ENCODE peak calls at places on chromosomes 11 and 22, in four cellular contexts. One of them, this sample, is unnamed.

GRCh38 chr11:28268925-28269324 is 160.7 kb downstream of the METTL15 start:
- DNase-seq in Kasumi-1: no peak
- DNase-seq in AG09309: no peak
- DNase-seq in GM04504: no peak
- DNase-seq in this sample: no peak

GRCh38 chr11:96307748-96308133 is 35.3 kb downstream of the MAML2 start:
- DNase-seq in Kasumi-1: no peak
- DNase-seq in AG09309: peak; percentile 83
- DNase-seq in GM04504: peak; percentile 77
- DNase-seq in this sample: no peak

GRCh38 chr11:116070555-116070954 is 566.3 kb upstream of the CADM1 start:
- DNase-seq in Kasumi-1: no peak
- DNase-seq in AG09309: no peak
- DNase-seq in GM04504: no peak
- DNase-seq in this sample: no peak

GRCh38 chr11:73159297-73159696 is 17.2 kb upstream of the FCHSD2 start:
- DNase-seq in Kasumi-1: no peak
- DNase-seq in AG09309: no peak
- DNase-seq in GM04504: no peak
- DNase-seq in this sample: no peak

GRCh38 chr22:30265851-30266444 is 703 bp downstream of the OSM start:
- DNase-seq in Kasumi-1: peak; percentile 80
- DNase-seq in AG09309: no peak
- DNase-seq in GM04504: no peak
- DNase-seq in this sample: peak; percentile 84

GRCh38 chr11:109939176-109939810 is 153.9 kb upstream of the ZC3H12C start:
- DNase-seq in Kasumi-1: peak; percentile 89
- DNase-seq in AG09309: peak; percentile 65
- DNase-seq in GM04504: peak; percentile 67
- DNase-seq in this sample: peak; percentile 53

GRCh38 chr11:118980191-118980881 is 8.8 kb downstream of the FOXR1 start:
- DNase-seq in Kasumi-1: no peak
- DNase-seq in AG09309: no peak
- DNase-seq in GM04504: no peak
- DNase-seq in this sample: no peak

GRCh38 chr11:126497581-126498109 is 142.2 kb downstream of the ST3GAL4 start:
- DNase-seq in Kasumi-1: no peak
- DNase-seq in AG09309: no peak
- DNase-seq in GM04504: no peak
- DNase-seq in this sample: no peak

GRCh38 chr11:120240866-120241265 is 926 bp downstream of the POU2F3 start:
- DNase-seq in Kasumi-1: no peak
- DNase-seq in AG09309: no peak
- DNase-seq in GM04504: no peak
- DNase-seq in this sample: no peak

GRCh38 chr11:59208956-59209355 is 3.8 kb downstream of the MPEG1 start:
- DNase-seq in Kasumi-1: no peak
- DNase-seq in AG09309: no peak
- DNase-seq in GM04504: no peak
- DNase-seq in this sample: peak; percentile 27

GRCh38 chr11:121961228-121961860 is 154.7 kb downstream of the BLID start:
- DNase-seq in Kasumi-1: no peak
- DNase-seq in AG09309: no peak
- DNase-seq in GM04504: no peak
- DNase-seq in this sample: no peak

GRCh38 chr11:78961186-78961782 is 386.6 kb upstream of the NARS2 start:
- DNase-seq in Kasumi-1: no peak
- DNase-seq in AG09309: no peak
- DNase-seq in GM04504: no peak
- DNase-seq in this sample: peak; percentile 9

GRCh38 chr11:46560300-46561025 is 33.4 kb downstream of the AMBRA1 start:
- DNase-seq in Kasumi-1: peak; percentile 60
- DNase-seq in AG09309: no peak
- DNase-seq in GM04504: no peak
- DNase-seq in this sample: peak; percentile 64

GRCh38 chr22:24445481-24446290 is 18.3 kb downstream of the ADORA2A start:
- DNase-seq in Kasumi-1: peak; percentile 14
- DNase-seq in AG09309: no peak
- DNase-seq in GM04504: no peak
- DNase-seq in this sample: no peak

GRCh38 chr11:46526489-46527215 is 67.2 kb downstream of the AMBRA1 start:
- DNase-seq in Kasumi-1: no peak
- DNase-seq in AG09309: no peak
- DNase-seq in GM04504: no peak
- DNase-seq in this sample: no peak

GRCh38 chr11:71519546-71519945 is 7.5 kb upstream of the KRTAP5-7 start:
- DNase-seq in Kasumi-1: no peak
- DNase-seq in AG09309: no peak
- DNase-seq in GM04504: no peak
- DNase-seq in this sample: no peak

GRCh38 chr11:122661182-122661945 is 5.8 kb downstream of the UBASH3B start:
- DNase-seq in Kasumi-1: no peak
- DNase-seq in AG09309: peak; percentile 62
- DNase-seq in GM04504: peak; percentile 60
- DNase-seq in this sample: no peak

GRCh38 chr22:17606472-17606871 is 22.1 kb downstream of the ATP6V1E1 start:
- DNase-seq in Kasumi-1: no peak
- DNase-seq in AG09309: no peak
- DNase-seq in GM04504: peak; percentile 54
- DNase-seq in this sample: no peak

GRCh38 chr11:111911563-111912401 is at the start of gene CRYAB:
- DNase-seq in Kasumi-1: no peak
- DNase-seq in AG09309: peak; percentile 87
- DNase-seq in GM04504: peak; percentile 96
- DNase-seq in this sample: no peak

GRCh38 chr11:42709216-42709615 is 602.6 kb upstream of the API5 start:
- DNase-seq in Kasumi-1: no peak
- DNase-seq in AG09309: no peak
- DNase-seq in GM04504: no peak
- DNase-seq in this sample: no peak

GRCh38 chr11:20351151-20351550 is 12.4 kb upstream of the HTATIP2 start:
- DNase-seq in Kasumi-1: no peak
- DNase-seq in AG09309: no peak
- DNase-seq in GM04504: no peak
- DNase-seq in this sample: no peak

GRCh38 chr11:120523196-120523595 is 11.6 kb downstream of the GRIK4 start:
- DNase-seq in Kasumi-1: no peak
- DNase-seq in AG09309: no peak
- DNase-seq in GM04504: no peak
- DNase-seq in this sample: peak; percentile 9

GRCh38 chr22:25475554-25476022 is 88.9 kb upstream of the GRK3 start:
- DNase-seq in Kasumi-1: peak; percentile 66
- DNase-seq in AG09309: no peak
- DNase-seq in GM04504: no peak
- DNase-seq in this sample: no peak

GRCh38 chr11:44525473-44526252 is 39.8 kb upstream of the CD82 start:
- DNase-seq in Kasumi-1: no peak
- DNase-seq in AG09309: no peak
- DNase-seq in GM04504: no peak
- DNase-seq in this sample: no peak

GRCh38 chr11:15926071-15926470 is 430.3 kb downstream of the SOX6 start:
- DNase-seq in Kasumi-1: no peak
- DNase-seq in AG09309: no peak
- DNase-seq in GM04504: no peak
- DNase-seq in this sample: no peak

GRCh38 chr11:131052367-131052766 is 136.1 kb upstream of the SNX19 start:
- DNase-seq in Kasumi-1: no peak
- DNase-seq in AG09309: no peak
- DNase-seq in GM04504: no peak
- DNase-seq in this sample: no peak

GRCh38 chr11:69483696-69484426 is 2.4 kb downstream of the LINC01488 start:
- DNase-seq in Kasumi-1: no peak
- DNase-seq in AG09309: no peak
- DNase-seq in GM04504: no peak
- DNase-seq in this sample: no peak

GRCh38 chr11:1879342-1879940 is 12.3 kb downstream of the PRR33 start:
- DNase-seq in Kasumi-1: no peak
- DNase-seq in AG09309: no peak
- DNase-seq in GM04504: no peak
- DNase-seq in this sample: no peak

GRCh38 chr11:74696932-74697687 is 34.1 kb downstream of the CHRDL2 start:
- DNase-seq in Kasumi-1: no peak
- DNase-seq in AG09309: peak; percentile 83
- DNase-seq in GM04504: peak; percentile 69
- DNase-seq in this sample: peak; percentile 51

This sample was measured in GM12865.